ENCODE peak calls at places on chromosomes 1 and 21, in ten cellular contexts. V is HL-60; Z is hypothalamus; B is DND-41; W is T-helper 9 cell; M is mesothelial cell of epicardium; R is mesendoderm; Y is left ventricle myocardium superior; J is stimulated activated CD8-positive, alpha-beta memory T cell treated with anti-CD3 and anti-CD28 coated beads, Interleukin-12 subunit alpha, Interleukin-12 subunit beta, amount 100 ng/mL, for 4 hours; O is effector memory CD4-positive, alpha-beta T cell. S is an unnamed sample.

GRCh38 chr1:1615256-1616044 is at the start of gene MIB2:
- DNase-seq in R (peak; percentile 98), Z (peak; percentile 84), Y (peak; percentile 98), V (peak; percentile 97), W (peak; percentile 98), B (peak; percentile 98), J (peak; percentile 96), M (peak; percentile 98), O (peak; percentile 98), S (peak; percentile 87)

GRCh38 chr1:116375884-116376733 is 3.1 kb downstream of the ATP1A1 start:
- DNase-seq in Z (no peak), J (no peak), V (peak; percentile 40), O (no peak), W (no peak), Y (peak; percentile 83), M (no peak), R (peak; percentile 85), B (peak; percentile 24), S (no peak)

GRCh38 chr1:62024690-62025089 is 170.0 kb upstream of the L1TD1 start:
- DNase-seq in M (no peak), Z (no peak), R (no peak), J (no peak), V (no peak), O (no peak), W (no peak), Y (no peak), B (no peak), S (no peak)

GRCh38 chr1:218557731-218558130 is 212.6 kb downstream of the TGFB2 start:
- DNase-seq in R (no peak), V (no peak), M (no peak), W (no peak), J (no peak), B (no peak), O (no peak), Y (no peak), Z (no peak), S (no peak)

GRCh38 chr1:53123462-53124129 is 18.8 kb downstream of the SLC1A7 start:
- DNase-seq in W (no peak), R (no peak), O (no peak), V (no peak), Y (peak; percentile 76), B (no peak), J (no peak), M (no peak), Z (no peak), S (no peak)

GRCh38 chr1:230626274-230626673 is 16.0 kb upstream of the COG2 start:
- DNase-seq in R (no peak), W (no peak), Y (no peak), B (no peak), V (no peak), J (no peak), O (no peak), M (no peak), Z (no peak), S (no peak)

GRCh38 chr1:197130677-197131304 is 15.7 kb downstream of the ASPM start:
- DNase-seq in B (no peak), Z (no peak), Y (no peak), W (no peak), R (peak; percentile 34), O (no peak), M (no peak), J (no peak), V (no peak), S (no peak)

GRCh38 chr1:244368279-244368678 is 83.4 kb downstream of the ADSS2 start:
- DNase-seq in O (no peak), Y (no peak), B (no peak), W (no peak), J (no peak), R (no peak), Z (no peak), M (no peak), V (peak; percentile 72), S (peak; percentile 3)

GRCh38 chr1:193666485-193667083 is 480.2 kb upstream of the B3GALT2 start:
- DNase-seq in Y (no peak), R (no peak), W (no peak), Z (no peak), O (no peak), V (no peak), J (no peak), B (no peak), M (no peak), S (no peak)

GRCh38 chr1:64892576-64893573 is 73.5 kb downstream of the JAK1 start:
- DNase-seq in Z (no peak), O (no peak), Y (no peak), V (no peak), B (no peak), J (no peak), W (no peak), R (no peak), M (no peak), S (no peak)

GRCh38 chr1:32925360-32926142 is 24.4 kb upstream of the TMEM54 start:
- DNase-seq in B (no peak), R (peak; percentile 87), J (no peak), V (no peak), Y (no peak), O (no peak), W (no peak), Z (no peak), M (no peak), S (no peak)

GRCh38 chr1:186076006-186076405 is 299.0 kb downstream of the TPR start:
- DNase-seq in B (no peak), R (no peak), J (no peak), Y (no peak), Z (no peak), O (no peak), W (no peak), M (no peak), V (no peak), S (no peak)

GRCh38 chr21:45154511-45155508 is 80.4 kb downstream of the ADARB1 start:
- DNase-seq in W (peak; percentile 21), B (peak; percentile 65), J (no peak), O (no peak), M (no peak), V (no peak), Z (no peak), Y (no peak), R (peak; percentile 88), S (peak; percentile 14)

GRCh38 chr1:38744452-38745350 is 114.9 kb downstream of the RRAGC start:
- DNase-seq in V (no peak), Y (no peak), Z (no peak), O (no peak), M (no peak), J (no peak), W (no peak), R (no peak), B (no peak), S (no peak)

GRCh38 chr1:212858461-212859265 is 588 bp downstream of the FLVCR1 start:
- DNase-seq in M (no peak), B (no peak), J (peak; percentile 7), V (peak; percentile 28), Y (peak; percentile 36), W (no peak), Z (peak; percentile 43), R (peak; percentile 50), O (no peak), S (no peak)

GRCh38 chr1:114103992-114104391 is 49.7 kb downstream of the SYT6 start:
- DNase-seq in O (no peak), M (no peak), Z (no peak), Y (no peak), J (no peak), B (no peak), W (no peak), V (no peak), R (no peak), S (no peak)

GRCh38 chr1:56923207-56923606 is 42.6 kb downstream of the C8B start:
- DNase-seq in J (no peak), Z (no peak), O (no peak), B (no peak), M (no peak), R (no peak), V (no peak), Y (no peak), W (no peak), S (no peak)

GRCh38 chr1:226419284-226419683 is 11.4 kb upstream of the PARP1 start:
- DNase-seq in Y (no peak), M (no peak), V (no peak), O (no peak), W (no peak), Z (no peak), J (no peak), R (no peak), B (no peak), S (no peak)

GRCh38 chr1:91018006-91018405 is 3.8 kb downstream of the ZNF644 start:
- DNase-seq in B (no peak), V (peak; percentile 18), M (no peak), J (no peak), W (no peak), R (peak; percentile 57), Z (no peak), Y (no peak), O (no peak), S (peak; percentile 61)

GRCh38 chr1:84653130-84653680 is 37.1 kb downstream of the SSX2IP start:
- DNase-seq in V (no peak), O (no peak), Z (no peak), J (no peak), W (no peak), Y (no peak), M (no peak), R (peak; percentile 19), B (no peak), S (peak; percentile 17)

GRCh38 chr1:153261793-153262371 is 2.4 kb downstream of the LORICRIN start:
- DNase-seq in W (no peak), O (no peak), Z (no peak), J (no peak), B (no peak), M (no peak), R (no peak), V (no peak), Y (no peak), S (no peak)

GRCh38 chr1:226635456-226635941 is 86.9 kb downstream of the STUM start:
- DNase-seq in B (no peak), Z (no peak), O (peak; percentile 29), M (no peak), Y (peak; percentile 15), R (no peak), J (no peak), W (peak; percentile 36), V (peak; percentile 47), S (no peak)

GRCh38 chr1:210222288-210223006 is 10.1 kb upstream of the SERTAD4 start:
- DNase-seq in Y (no peak), Z (no peak), R (peak; percentile 91), B (no peak), M (no peak), W (no peak), V (no peak), J (no peak), O (no peak), S (no peak)

GRCh38 chr1:239979469-239979868 is 112.2 kb upstream of the FMN2 start:
- DNase-seq in Z (no peak), Y (no peak), B (no peak), R (peak; percentile 39), V (no peak), O (no peak), M (no peak), J (no peak), W (no peak), S (no peak)

GRCh38 chr1:39898648-39899603 is 2.8 kb downstream of the MYCL start:
- DNase-seq in J (no peak), O (no peak), Y (no peak), W (no peak), M (peak; percentile 64), B (no peak), Z (no peak), R (peak; percentile 97), V (no peak), S (no peak)

GRCh38 chr21:45532826-45533730 is 9.2 kb downstream of the SLC19A1 start:
- DNase-seq in M (peak; percentile 7), B (no peak), R (no peak), O (no peak), Z (no peak), V (peak; percentile 81), J (no peak), W (no peak), Y (peak; percentile 32), S (no peak)

GRCh38 chr1:45876000-45876399 is 72.6 kb downstream of the MAST2 start:
- DNase-seq in Z (no peak), W (no peak), J (no peak), R (no peak), M (no peak), O (no peak), B (no peak), Y (no peak), V (no peak), S (no peak)

GRCh38 chr21:35195232-35195631 is 146.1 kb upstream of the RUNX1 start:
- DNase-seq in W (no peak), Y (no peak), B (no peak), M (no peak), Z (no peak), V (no peak), R (no peak), O (no peak), J (no peak), S (no peak)